ENCODE peak calls at places on chromosome 5, in four cellular contexts. O, D, V and I are unnamed samples.
A peak's percentile ranks its signal among the peaks of the same experiment; 100 is the strongest.

GRCh38 chr5:10705736-10706135 is 55.3 kb downstream of the DAP start:
- DNase-seq in D (no peak), O (no peak), V (peak; percentile 25), I (no peak)

GRCh38 chr5:145889611-145890010 is 16.8 kb upstream of the GRXCR2 start:
- DNase-seq in D (no peak), O (no peak), V (no peak), I (no peak)

GRCh38 chr5:93891491-93892480 is 150.4 kb upstream of the POU5F2 start:
- DNase-seq in D (no peak), O (no peak), V (no peak), I (no peak)

GRCh38 chr5:54263447-54263846 is 46.9 kb downstream of the ARL15 start:
- DNase-seq in V (no peak), O (no peak), D (no peak), I (no peak)

GRCh38 chr5:146338774-146339714 is at the start of gene POU4F3:
- DNase-seq in O (no peak), D (no peak), V (no peak), I (no peak)

GRCh38 chr5:511476-511875 is 12.8 kb downstream of the SLC9A3 start:
- DNase-seq in O (no peak), V (no peak), D (no peak), I (no peak)

GRCh38 chr5:99349842-99350241 is 421.0 kb upstream of the CHD1 start:
- DNase-seq in O (no peak), V (no peak), D (no peak), I (no peak)

GRCh38 chr5:5244581-5244980 is 104.5 kb downstream of the ADAMTS16 start:
- DNase-seq in O (no peak), D (no peak), V (no peak), I (no peak)

GRCh38 chr5:164336906-164337305 is 831.5 kb downstream of the MAT2B start:
- DNase-seq in V (peak; percentile 61), O (no peak), D (no peak), I (peak; percentile 60)

GRCh38 chr5:32024751-32025150 is 149.4 kb downstream of the GOLPH3 start:
- DNase-seq in V (no peak), O (no peak), D (no peak), I (no peak)

GRCh38 chr5:96315431-96315830 is 117.6 kb downstream of the PCSK1 start:
- DNase-seq in V (no peak), D (no peak), O (no peak), I (no peak)

GRCh38 chr5:111197523-111197922 is 26.7 kb upstream of the CAMK4 start:
- DNase-seq in O (peak; percentile 55), V (peak; percentile 9), D (no peak), I (peak; percentile 1)

GRCh38 chr5:131610198-131611063 is 24.6 kb downstream of the RAPGEF6 start:
- DNase-seq in O (no peak), V (peak; percentile 66), D (no peak), I (peak; percentile 75)

GRCh38 chr5:14399054-14399657 is 182.4 kb upstream of the OTULINL start:
- DNase-seq in D (no peak), O (no peak), V (peak; percentile 82), I (peak; percentile 72)

GRCh38 chr5:67773439-67773988 is 442.0 kb upstream of the PIK3R1 start:
- DNase-seq in O (no peak), V (peak; percentile 72), D (no peak), I (peak; percentile 30)

GRCh38 chr5:133782736-133783135 is 170.4 kb upstream of the FSTL4 start:
- DNase-seq in D (peak; percentile 40), V (no peak), O (no peak), I (no peak)

GRCh38 chr5:5026407-5026780 is 113.7 kb upstream of the ADAMTS16 start:
- DNase-seq in D (no peak), V (peak; percentile 19), O (no peak), I (no peak)

GRCh38 chr5:60516688-60517087 is 183.3 kb downstream of the DEPDC1B start:
- DNase-seq in V (no peak), O (no peak), D (no peak), I (no peak)

GRCh38 chr5:60519372-60519771 is 180.6 kb downstream of the DEPDC1B start:
- DNase-seq in O (no peak), D (no peak), V (no peak), I (no peak)

GRCh38 chr5:60520451-60521210 is 179.3 kb downstream of the DEPDC1B start:
- DNase-seq in D (no peak), V (no peak), O (no peak), I (no peak)

GRCh38 chr5:60517094-60517694 is 182.8 kb downstream of the DEPDC1B start:
- DNase-seq in O (no peak), V (no peak), D (no peak), I (no peak)

GRCh38 chr5:60517850-60518249 is 182.1 kb downstream of the DEPDC1B start:
- DNase-seq in O (no peak), D (no peak), V (no peak), I (no peak)
- H3K4me3 ChIP-seq in O (no peak overlapping the region), D (no peak overlapping the region), V (no peak overlapping the region), I (no peak overlapping the region)

DNA sequence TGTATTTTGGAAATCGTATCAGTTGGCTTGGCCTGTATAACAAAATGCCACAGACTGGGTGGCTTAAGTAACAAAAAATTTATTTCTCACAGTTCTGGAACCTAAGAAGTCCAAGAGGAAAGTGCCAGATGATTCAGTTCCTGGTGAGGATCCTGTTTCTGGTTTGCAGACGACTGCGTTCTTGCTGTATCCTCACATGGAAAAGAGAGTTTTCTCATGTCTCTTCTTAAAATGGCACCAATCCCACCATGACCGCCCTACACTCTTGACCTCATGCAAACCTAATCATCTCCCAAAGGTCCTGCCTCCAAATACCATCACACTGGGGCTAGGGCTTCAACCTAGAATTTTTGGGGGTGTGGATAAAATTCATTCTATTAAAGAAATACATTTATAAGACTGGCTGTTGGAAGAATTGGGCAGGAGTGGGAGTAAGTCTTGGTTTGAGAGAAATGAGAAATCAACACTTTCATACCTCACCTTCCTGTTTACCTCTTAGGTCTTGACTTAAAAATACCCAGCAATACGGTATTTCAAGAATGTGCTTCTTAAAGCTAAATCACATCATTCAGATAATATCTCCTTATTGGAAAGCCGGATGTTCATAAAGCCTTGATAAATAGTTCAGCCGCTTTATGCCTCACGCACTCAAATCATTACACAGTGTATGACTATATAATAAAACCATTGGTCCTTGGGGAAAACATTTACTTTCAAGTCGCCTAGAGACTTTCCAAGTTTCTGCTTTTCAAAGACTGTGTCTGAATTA is 28.7 kb downstream of the PTTG1 start:
- DNase-seq in D (no peak), V (no peak), O (no peak), I (no peak)
- H3K4me3 ChIP-seq in D (no peak overlapping the region), V (no peak overlapping the region), O (no peak overlapping the region), I (no peak overlapping the region)

GRCh38 chr5:77167695-77168111 is 42.8 kb upstream of the PDE8B start:
- DNase-seq in V (peak; percentile 90), D (no peak), O (no peak), I (peak; percentile 86)
- H3K4me3 ChIP-seq in V (peak overlapping the region; percentile 51), D (no peak overlapping the region), O (no peak overlapping the region), I (peak overlapping the region; percentile 33)

GRCh38 chr5:166618555-166618954 is 1672.9 kb upstream of the WWC1 start:
- DNase-seq in D (no peak), V (no peak), O (no peak), I (no peak)

DNA sequence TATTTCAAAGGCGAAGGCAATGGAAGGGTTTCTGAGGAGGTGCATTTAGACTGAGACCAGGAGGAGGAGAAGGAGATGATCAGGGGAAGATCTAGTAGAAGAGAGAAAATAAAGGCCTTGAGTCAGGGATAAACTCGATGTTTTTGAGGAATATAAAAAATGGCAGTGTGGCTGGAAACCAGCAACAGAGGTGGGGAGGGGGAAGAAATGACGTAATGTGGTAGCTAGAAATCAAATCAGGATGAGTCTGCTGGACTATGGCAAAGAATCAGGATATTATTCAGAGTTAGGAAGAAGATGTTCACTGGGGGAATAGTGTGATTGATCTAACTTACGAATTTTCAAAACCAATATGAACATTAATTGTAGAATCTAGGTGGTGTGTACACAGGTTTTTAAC is 1673.9 kb upstream of the WWC1 start:
- DNase-seq in O (no peak), V (no peak), D (no peak), I (no peak)
- H3K4me3 ChIP-seq in O (no peak overlapping the region), V (no peak overlapping the region), D (no peak overlapping the region), I (no peak overlapping the region)

GRCh38 chr5:174735498-174736350 is 11.3 kb downstream of the MSX2 start:
- DNase-seq in D (no peak), O (no peak), V (peak; percentile 57), I (no peak)
- H3K4me3 ChIP-seq in D (peak overlapping the region; percentile 34), O (no peak overlapping the region), V (peak overlapping the region; percentile 58), I (no peak overlapping the region)

GRCh38 chr5:169299651-169300467 is 1.1 kb downstream of the SLIT3 start:
- DNase-seq in D (peak; percentile 82), O (no peak), V (peak; percentile 70), I (peak; percentile 40)
- H3K4me3 ChIP-seq in D (peak overlapping the region; percentile 84), O (no peak overlapping the region), V (peak overlapping the region; percentile 81), I (peak overlapping the region; percentile 91)

DNA sequence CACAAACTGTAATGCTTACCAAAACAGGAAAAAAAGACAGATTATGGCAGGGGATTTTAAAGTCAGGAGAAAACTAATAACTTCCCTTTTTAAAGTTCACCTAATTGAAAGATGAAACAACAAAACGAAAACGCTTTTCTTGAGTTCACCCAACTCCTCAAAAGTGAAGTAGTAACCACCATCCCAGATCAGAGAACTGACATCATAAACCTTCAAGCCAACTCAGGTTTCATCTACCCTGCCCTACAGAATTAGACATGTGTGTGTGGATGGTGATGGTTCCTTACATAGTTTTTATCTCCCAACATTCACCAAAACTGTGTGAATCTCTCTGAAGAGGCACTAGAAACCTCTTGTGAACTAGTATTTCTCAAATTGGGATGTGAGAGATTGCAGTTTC is 195.2 kb upstream of the PTGER4 start:
- DNase-seq in V (no peak), D (no peak), O (no peak), I (no peak)
- H3K4me3 ChIP-seq in V (no peak overlapping the region), D (no peak overlapping the region), O (no peak overlapping the region), I (no peak overlapping the region)

GRCh38 chr5:179624841-179625271 is 1.4 kb upstream of the HNRNPH1 start:
- DNase-seq in V (no peak), O (no peak), D (no peak), I (no peak)
- H3K4me3 ChIP-seq in V (peak overlapping the region; percentile 72), O (peak overlapping the region; percentile 95), D (peak overlapping the region; percentile 96), I (peak overlapping the region; percentile 71)

GRCh38 chr5:73444499-73445432 is 3.8 kb downstream of the FOXD1 start:
- DNase-seq in O (no peak), V (peak; percentile 46), D (no peak), I (peak; percentile 53)

GRCh38 chr5:73445708-73446630 is 2.6 kb downstream of the FOXD1 start:
- DNase-seq in V (peak; percentile 16), O (no peak), D (no peak), I (no peak)

GRCh38 chr5:73442152-73442860 is 6.3 kb downstream of the FOXD1 start:
- DNase-seq in O (no peak), D (no peak), V (peak; percentile 3), I (no peak)

GRCh38 chr5:73442960-73443627 is 5.5 kb downstream of the FOXD1 start:
- DNase-seq in D (no peak), O (no peak), V (no peak), I (no peak)

GRCh38 chr5:73443725-73444498 is 4.7 kb downstream of the FOXD1 start:
- DNase-seq in V (peak; percentile 22), O (no peak), D (no peak), I (no peak)
- H3K4me3 ChIP-seq in V (peak overlapping the region; percentile 96), O (no peak overlapping the region), D (no peak overlapping the region), I (peak overlapping the region; percentile 83)